ENCODE peak calls at places on chromosomes 6 and 20, in nine cellular contexts. J is GM23338, T is Panc1, K is tibial artery, O is body of pancreas, A is prostate gland, P is WERI-Rb-1, D is suprapubic skin, L is AG09309. X is an unnamed sample.

GRCh38 chr6:42193491-42193894 is 1.3 kb downstream of the GUCA1B start:
- DNase-seq in J (peak), T (no peak), K (no peak), O (no peak), A (no peak), P (peak), D (no peak), L (no peak), X (no peak)

GRCh38 chr6:160519603-160520042 is 144.5 kb downstream of the LPA start:
- DNase-seq in J (peak), T (no peak), K (no peak), O (no peak), A (no peak), P (no peak), D (no peak), L (no peak), X (no peak)

GRCh38 chr6:136037885-136038460 is 186.5 kb downstream of the PDE7B start:
- DNase-seq in J (no peak), T (no peak), K (no peak), O (peak), A (no peak), P (no peak), D (no peak), L (peak), X (no peak)

GRCh38 chr20:62437430-62437829 is 10.1 kb upstream of the RBBP8NL start:
- DNase-seq in J (no peak), T (no peak), K (no peak), O (no peak), A (no peak), P (no peak), D (no peak), L (no peak), X (no peak)

GRCh38 chr20:22824077-22824476 is 211.0 kb upstream of the SSTR4 start:
- DNase-seq in J (no peak), T (no peak), K (no peak), O (no peak), A (no peak), P (no peak), D (no peak), L (no peak), X (no peak)

GRCh38 chr6:143843689-143844405 is 709 bp downstream of the LTV1 start:
- DNase-seq in J (no peak), T (no peak), K (no peak), O (no peak), A (no peak), P (no peak), D (no peak), L (no peak), X (no peak)

GRCh38 chr20:64133951-64134407 is 26.6 kb upstream of the NPBWR2 start:
- DNase-seq in J (peak), T (no peak), K (no peak), O (no peak), A (no peak), P (no peak), D (peak), L (no peak), X (no peak)

GRCh38 chr6:98977606-98978292 is 30.0 kb upstream of the FBXL4 start:
- DNase-seq in J (no peak), T (no peak), K (no peak), O (no peak), A (no peak), P (no peak), D (no peak), L (no peak), X (no peak)

GRCh38 chr6:166365221-166365620 is 17.5 kb downstream of the MPC1 start:
- DNase-seq in J (peak), T (no peak), K (no peak), O (no peak), A (no peak), P (no peak), D (no peak), L (peak), X (no peak)

GRCh38 chr6:168615837-168616236 is 174.9 kb downstream of the SMOC2 start:
- DNase-seq in J (no peak), T (no peak), K (no peak), O (no peak), A (peak), P (no peak), D (no peak), L (no peak), X (no peak)

GRCh38 chr6:24428615-24429014 is 25.9 kb downstream of the MRS2 start:
- DNase-seq in J (no peak), T (no peak), K (no peak), O (no peak), A (no peak), P (no peak), D (no peak), L (no peak), X (no peak)

GRCh38 chr20:8722277-8722928 is 346.5 kb upstream of the PLCB4 start:
- DNase-seq in J (peak), T (peak), K (no peak), O (peak), A (peak), P (peak), D (no peak), L (peak), X (no peak)

GRCh38 chr6:11770546-11771466 is 7.8 kb downstream of the ADTRP start:
- DNase-seq in J (peak), T (no peak), K (peak), O (peak), A (peak), P (peak), D (peak), L (peak), X (peak)

GRCh38 chr20:40883097-40883496 is 145.5 kb upstream of the TOP1 start:
- DNase-seq in J (no peak), T (no peak), K (no peak), O (no peak), A (no peak), P (no peak), D (no peak), L (no peak), X (no peak)

GRCh38 chr20:35883341-35883777 is 70.9 kb downstream of the SCAND1 start:
- DNase-seq in J (no peak), T (no peak), K (no peak), O (no peak), A (no peak), P (no peak), D (no peak), L (no peak), X (no peak)

GRCh38 chr6:107538856-107539387 is 49.0 kb downstream of the SOBP start:
- DNase-seq in J (no peak), T (no peak), K (no peak), O (no peak), A (no peak), P (no peak), D (no peak), L (no peak), X (no peak)

GRCh38 chr6:147222160-147222838 is 18.1 kb downstream of the STXBP5 start:
- DNase-seq in J (peak), T (no peak), K (no peak), O (no peak), A (no peak), P (no peak), D (no peak), L (no peak), X (no peak)

GRCh38 chr20:58393299-58393698 is 4.3 kb downstream of the VAPB start:
- DNase-seq in J (no peak), T (no peak), K (no peak), O (no peak), A (no peak), P (no peak), D (no peak), L (no peak), X (no peak)

GRCh38 chr6:170529839-170530520 is 23.1 kb downstream of the PSMB1 start:
- DNase-seq in J (peak), T (peak), K (peak), O (peak), A (peak), P (peak), D (peak), L (peak), X (peak)

GRCh38 chr6:78526432-78526831 is 340.9 kb upstream of the IRAK1BP1 start:
- DNase-seq in J (peak), T (no peak), K (no peak), O (no peak), A (no peak), P (no peak), D (no peak), L (no peak), X (no peak)

GRCh38 chr20:4998160-4998651 is 3.1 kb downstream of the SLC23A2 start:
- DNase-seq in J (peak), T (no peak), K (no peak), O (no peak), A (no peak), P (no peak), D (no peak), L (no peak), X (no peak)

GRCh38 chr6:157220485-157220884 is 102.8 kb downstream of the TMEM242 start:
- DNase-seq in J (no peak), T (no peak), K (no peak), O (no peak), A (no peak), P (no peak), D (no peak), L (no peak), X (no peak)

GRCh38 chr6:22614541-22614940 is 45.2 kb downstream of the HDGFL1 start:
- DNase-seq in J (no peak), T (no peak), K (no peak), O (no peak), A (no peak), P (no peak), D (no peak), L (no peak), X (no peak)

GRCh38 chr20:62984666-62985065 is 22.1 kb downstream of the BHLHE23 start:
- DNase-seq in J (no peak), T (no peak), K (no peak), O (no peak), A (no peak), P (peak), D (no peak), L (no peak), X (no peak)

GRCh38 chr20:58459058-58459743 is 56.0 kb downstream of the APCDD1L start:
- DNase-seq in J (no peak), T (no peak), K (no peak), O (no peak), A (no peak), P (no peak), D (no peak), L (no peak), X (no peak)

GRCh38 chr6:88843040-88843439 is 120.4 kb downstream of the RNGTT start:
- DNase-seq in J (no peak), T (no peak), K (no peak), O (no peak), A (no peak), P (no peak), D (no peak), L (peak), X (peak)

GRCh38 chr6:20400476-20401402 is 940 bp upstream of the E2F3 start:
- DNase-seq in J (peak), T (peak), K (peak), O (peak), A (no peak), P (peak), D (no peak), L (no peak), X (no peak)

GRCh38 chr20:38957477-38957876 is 4.7 kb upstream of the DHX35 start:
- DNase-seq in J (no peak), T (no peak), K (no peak), O (no peak), A (no peak), P (no peak), D (no peak), L (no peak), X (no peak)

GRCh38 chr20:47063407-47063806 is 168.8 kb downstream of the EYA2 start:
- DNase-seq in J (no peak), T (no peak), K (no peak), O (peak), A (peak), P (no peak), D (no peak), L (no peak), X (no peak)

GRCh38 chr6:2097464-2097863 is 147.9 kb downstream of the GMDS start:
- DNase-seq in J (no peak), T (no peak), K (no peak), O (no peak), A (no peak), P (no peak), D (no peak), L (no peak), X (no peak)

GRCh38 chr6:3355358-3356055 is 96.8 kb downstream of the PSMG4 start:
- DNase-seq in J (peak), T (no peak), K (peak), O (peak), A (no peak), P (peak), D (no peak), L (no peak), X (no peak)

GRCh38 chr6:33781105-33781975 is 7.6 kb downstream of the LEMD2 start:
- DNase-seq in J (peak), T (peak), K (no peak), O (no peak), A (no peak), P (no peak), D (no peak), L (no peak), X (no peak)

GRCh38 chr6:52724041-52724405 is 39.3 kb downstream of the GSTA2 start:
- DNase-seq in J (no peak), T (no peak), K (peak), O (peak), A (no peak), P (no peak), D (no peak), L (peak), X (peak)

GRCh38 chr6:43943099-43943766 is 173.2 kb downstream of the VEGFA start:
- DNase-seq in J (no peak), T (no peak), K (no peak), O (no peak), A (no peak), P (peak), D (peak), L (no peak), X (no peak)
- TF ChIP-seq CTCF in J (no peak), T (no peak), K (no peak), O (no peak), A (no peak), P (no peak), D (no peak), L (no peak), X (no peak)

GRCh38 chr6:28140616-28141015 is 1.1 kb upstream of the ZKSCAN8 start:
- DNase-seq in J (no peak), T (no peak), K (no peak), O (no peak), A (no peak), P (no peak), D (no peak), L (no peak), X (no peak)
- H3K4me3 ChIP-seq in J (no peak), T (peak), K (no peak), O (no peak), A (no peak), P (no peak), D (no peak), L (no peak), X (no peak)

GRCh38 chr20:3990741-3991140 is 24.6 kb downstream of the RNF24 start:
- DNase-seq in J (no peak), T (no peak), K (no peak), O (no peak), A (no peak), P (no peak), D (no peak), L (no peak), X (no peak)
- TF ChIP-seq CTCF in J (no peak), T (no peak), K (no peak), O (no peak), A (no peak), P (no peak), D (no peak), L (no peak), X (no peak)

GRCh38 chr20:43914286-43914685 is 366 bp upstream of the TOX2 start:
- DNase-seq in J (no peak), T (no peak), K (no peak), O (no peak), A (no peak), P (no peak), D (no peak), L (no peak), X (no peak)
- H3K4me3 ChIP-seq in J (peak), T (peak), K (peak), O (no peak), A (peak), P (no peak), D (peak), L (peak), X (peak)

GRCh38 chr6:19210849-19211590 is 626.1 kb upstream of the ID4 start:
- DNase-seq in J (peak), T (no peak), K (no peak), O (peak), A (no peak), P (peak), D (no peak), L (no peak), X (no peak)
- TF ChIP-seq CTCF in J (peak), T (peak), K (no peak), O (peak), A (no peak), P (peak), D (no peak), L (no peak), X (no peak)

GRCh38 chr6:26329763-26330511 is 35.1 kb upstream of the BTN3A2 start:
- DNase-seq in J (peak), T (no peak), K (no peak), O (no peak), A (no peak), P (peak), D (no peak), L (no peak), X (no peak)
- H3K4me3 ChIP-seq in J (peak), T (peak), K (no peak), O (no peak), A (no peak), P (peak), D (no peak), L (no peak), X (no peak)

GRCh38 chr6:10599046-10599445 is 77.9 kb downstream of the GCNT2 start:
- DNase-seq in J (no peak), T (no peak), K (no peak), O (peak), A (no peak), P (no peak), D (no peak), L (no peak), X (no peak)

GRCh38 chr6:10598084-10598960 is 77.2 kb downstream of the GCNT2 start:
- DNase-seq in J (no peak), T (no peak), K (no peak), O (no peak), A (no peak), P (no peak), D (no peak), L (no peak), X (no peak)

GRCh38 chr6:10595731-10596664 is 74.8 kb downstream of the GCNT2 start:
- DNase-seq in J (peak), T (no peak), K (no peak), O (no peak), A (no peak), P (no peak), D (no peak), L (no peak), X (no peak)

GRCh38 chr6:10603265-10603664 is 82.1 kb downstream of the GCNT2 start:
- DNase-seq in J (no peak), T (no peak), K (no peak), O (no peak), A (no peak), P (no peak), D (no peak), L (no peak), X (no peak)

DNA sequence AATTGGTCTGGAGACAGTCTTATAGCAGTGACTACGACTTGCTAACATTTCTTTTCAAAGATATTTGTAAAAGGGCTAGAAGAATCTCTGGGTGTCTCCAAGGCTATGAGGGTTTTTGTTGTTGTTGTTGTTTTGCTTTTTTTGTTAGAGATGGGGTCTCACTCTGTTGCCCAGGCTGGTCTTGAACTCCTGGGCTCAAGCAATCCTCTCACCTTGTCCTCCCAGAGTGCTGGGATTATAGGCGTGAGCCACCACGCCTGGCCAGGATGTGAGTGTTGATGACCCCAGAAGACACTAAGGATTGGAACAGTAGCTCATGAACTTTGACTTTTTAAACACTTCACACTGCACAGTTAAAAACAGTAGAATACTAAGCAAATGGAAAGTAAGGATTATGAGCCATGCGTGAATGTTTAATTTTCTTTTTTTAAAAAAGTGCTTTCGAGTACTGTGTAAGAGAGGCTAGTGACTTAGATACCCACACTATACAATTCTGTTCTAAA is 76.4 kb downstream of the GCNT2 start:
- DNase-seq in J (no peak), T (no peak), K (no peak), O (no peak), A (no peak), P (no peak), D (no peak), L (no peak), X (no peak)
- TF ChIP-seq CTCF in J (no peak), T (no peak), K (no peak), O (no peak), A (no peak), P (no peak), D (no peak), L (no peak), X (no peak)

GRCh38 chr6:7899046-7899888 is 11.3 kb downstream of the TXNDC5 start:
- DNase-seq in J (peak), T (no peak), K (no peak), O (no peak), A (no peak), P (peak), D (no peak), L (no peak), X (no peak)
- H3K4me3 ChIP-seq in J (no peak), T (no peak), K (no peak), O (no peak), A (no peak), P (no peak), D (no peak), L (no peak), X (no peak)

GRCh38 chr6:57172136-57173055 is at the start of gene BAG2:
- DNase-seq in J (peak), T (peak), K (peak), O (peak), A (peak), P (peak), D (peak), L (peak), X (peak)
- TF ChIP-seq CTCF in J (no peak), T (peak), K (peak), O (no peak), A (no peak), P (peak), D (peak), L (no peak), X (no peak)

GRCh38 chr6:134281388-134281787 is 36.5 kb downstream of the SGK1 start:
- DNase-seq in J (no peak), T (no peak), K (no peak), O (no peak), A (no peak), P (no peak), D (no peak), L (no peak), X (no peak)

GRCh38 chr6:134282816-134283215 is 35.1 kb downstream of the SGK1 start:
- DNase-seq in J (no peak), T (no peak), K (no peak), O (no peak), A (no peak), P (no peak), D (no peak), L (no peak), X (no peak)

GRCh38 chr6:134272365-134272764 is 45.5 kb downstream of the SGK1 start:
- DNase-seq in J (no peak), T (no peak), K (no peak), O (no peak), A (no peak), P (no peak), D (no peak), L (no peak), X (no peak)

DNA sequence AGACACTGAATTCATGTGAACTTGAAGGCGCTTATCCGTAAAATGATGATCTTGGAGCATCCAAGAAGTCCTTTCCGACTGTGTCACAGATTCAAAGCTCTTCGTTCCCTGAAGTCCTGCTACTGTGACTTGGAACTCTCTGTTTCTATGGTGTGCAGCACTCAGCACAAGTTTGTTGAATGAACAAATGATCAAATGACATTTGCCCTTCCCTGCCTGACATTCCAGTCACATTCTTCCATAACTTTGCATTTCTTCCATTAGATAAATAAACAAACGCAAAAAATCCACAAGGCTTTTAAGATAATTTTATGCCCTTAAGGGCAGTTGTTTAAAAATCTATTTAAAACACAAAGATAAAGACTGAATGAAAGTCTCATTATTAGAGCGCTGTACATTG is 39.9 kb downstream of the SGK1 start:
- DNase-seq in J (peak), T (no peak), K (no peak), O (no peak), A (no peak), P (no peak), D (no peak), L (no peak), X (no peak)
- H3K4me3 ChIP-seq in J (no peak), T (no peak), K (no peak), O (no peak), A (no peak), P (no peak), D (no peak), L (no peak), X (no peak)